ENCODE peak calls at places on chromosomes 5 and 9, in seven cellular contexts. One of them, this sample, is unnamed.

GRCh38 chr5:80068237-80068636 is 33.1 kb downstream of the THBS4 start:
- DNase-seq in activated T-helper 1 cell treated with anti-CD3 and anti-CD28 coated beads, Interleukin-12 subunit alpha, Interleukin-12 subunit beta, Interleukin-2, Interleukin-4 antibody, amounts not matched to agents 30 ng/mL and 10 ng/mL and 1 ng/mL, durations not matched to agents 14 hours and 24 hours and 36 hours: no peak
- DNase-seq in NCI-H1694: no peak
- DNase-seq in MV-4-11: no peak
- DNase-seq in adrenal gland: no peak
- DNase-seq in fibroblast of lung: no peak
- DNase-seq in Karpas-422: no peak
- DNase-seq in this sample: no peak

GRCh38 chr9:87601175-87601574 is 103.5 kb downstream of the DAPK1 start:
- DNase-seq in activated T-helper 1 cell treated with anti-CD3 and anti-CD28 coated beads, Interleukin-12 subunit alpha, Interleukin-12 subunit beta, Interleukin-2, Interleukin-4 antibody, amounts not matched to agents 30 ng/mL and 10 ng/mL and 1 ng/mL, durations not matched to agents 14 hours and 24 hours and 36 hours: no peak
- DNase-seq in MV-4-11: peak
- DNase-seq in fibroblast of lung: no peak
- DNase-seq in Karpas-422: no peak
- DNase-seq in adrenal gland: peak
- DNase-seq in NCI-H1694: no peak
- DNase-seq in this sample: no peak

GRCh38 chr5:147467973-147468508 is 41.8 kb downstream of the DPYSL3 start:
- DNase-seq in Karpas-422: no peak
- DNase-seq in fibroblast of lung: peak
- DNase-seq in MV-4-11: no peak
- DNase-seq in adrenal gland: no peak
- DNase-seq in activated T-helper 1 cell treated with anti-CD3 and anti-CD28 coated beads, Interleukin-12 subunit alpha, Interleukin-12 subunit beta, Interleukin-2, Interleukin-4 antibody, amounts not matched to agents 30 ng/mL and 10 ng/mL and 1 ng/mL, durations not matched to agents 14 hours and 24 hours and 36 hours: no peak
- DNase-seq in NCI-H1694: no peak
- DNase-seq in this sample: no peak

GRCh38 chr5:170430871-170431437 is 41.8 kb upstream of the KCNMB1 start:
- DNase-seq in fibroblast of lung: no peak
- DNase-seq in NCI-H1694: peak
- DNase-seq in adrenal gland: no peak
- DNase-seq in MV-4-11: no peak
- DNase-seq in Karpas-422: no peak
- DNase-seq in activated T-helper 1 cell treated with anti-CD3 and anti-CD28 coated beads, Interleukin-12 subunit alpha, Interleukin-12 subunit beta, Interleukin-2, Interleukin-4 antibody, amounts not matched to agents 30 ng/mL and 10 ng/mL and 1 ng/mL, durations not matched to agents 14 hours and 24 hours and 36 hours: no peak
- DNase-seq in this sample: no peak

GRCh38 chr9:3467593-3468219 is 58.1 kb downstream of the RFX3 start:
- DNase-seq in adrenal gland: peak
- DNase-seq in NCI-H1694: peak
- DNase-seq in activated T-helper 1 cell treated with anti-CD3 and anti-CD28 coated beads, Interleukin-12 subunit alpha, Interleukin-12 subunit beta, Interleukin-2, Interleukin-4 antibody, amounts not matched to agents 30 ng/mL and 10 ng/mL and 1 ng/mL, durations not matched to agents 14 hours and 24 hours and 36 hours: peak
- DNase-seq in fibroblast of lung: peak
- DNase-seq in Karpas-422: peak
- DNase-seq in MV-4-11: peak
- DNase-seq in this sample: peak

GRCh38 chr5:175202461-175203065 is 241.4 kb downstream of the DRD1 start:
- DNase-seq in adrenal gland: peak
- DNase-seq in fibroblast of lung: peak
- DNase-seq in activated T-helper 1 cell treated with anti-CD3 and anti-CD28 coated beads, Interleukin-12 subunit alpha, Interleukin-12 subunit beta, Interleukin-2, Interleukin-4 antibody, amounts not matched to agents 30 ng/mL and 10 ng/mL and 1 ng/mL, durations not matched to agents 14 hours and 24 hours and 36 hours: no peak
- DNase-seq in MV-4-11: no peak
- DNase-seq in Karpas-422: no peak
- DNase-seq in NCI-H1694: peak
- DNase-seq in this sample: peak

GRCh38 chr9:36450110-36450732 is 50.2 kb upstream of the RNF38 start:
- DNase-seq in fibroblast of lung: peak
- DNase-seq in adrenal gland: peak
- DNase-seq in activated T-helper 1 cell treated with anti-CD3 and anti-CD28 coated beads, Interleukin-12 subunit alpha, Interleukin-12 subunit beta, Interleukin-2, Interleukin-4 antibody, amounts not matched to agents 30 ng/mL and 10 ng/mL and 1 ng/mL, durations not matched to agents 14 hours and 24 hours and 36 hours: no peak
- DNase-seq in NCI-H1694: peak
- DNase-seq in Karpas-422: peak
- DNase-seq in MV-4-11: peak
- DNase-seq in this sample: peak

GRCh38 chr5:135448071-135448704 is 1.0 kb upstream of the DCANP1 start:
- DNase-seq in adrenal gland: no peak
- DNase-seq in activated T-helper 1 cell treated with anti-CD3 and anti-CD28 coated beads, Interleukin-12 subunit alpha, Interleukin-12 subunit beta, Interleukin-2, Interleukin-4 antibody, amounts not matched to agents 30 ng/mL and 10 ng/mL and 1 ng/mL, durations not matched to agents 14 hours and 24 hours and 36 hours: no peak
- DNase-seq in fibroblast of lung: no peak
- DNase-seq in NCI-H1694: no peak
- DNase-seq in MV-4-11: no peak
- DNase-seq in Karpas-422: no peak
- DNase-seq in this sample: no peak

GRCh38 chr9:123115146-123115913 is 81.9 kb downstream of the GPR21 start:
- DNase-seq in activated T-helper 1 cell treated with anti-CD3 and anti-CD28 coated beads, Interleukin-12 subunit alpha, Interleukin-12 subunit beta, Interleukin-2, Interleukin-4 antibody, amounts not matched to agents 30 ng/mL and 10 ng/mL and 1 ng/mL, durations not matched to agents 14 hours and 24 hours and 36 hours: no peak
- DNase-seq in MV-4-11: no peak
- DNase-seq in Karpas-422: no peak
- DNase-seq in adrenal gland: no peak
- DNase-seq in NCI-H1694: no peak
- DNase-seq in fibroblast of lung: no peak
- DNase-seq in this sample: no peak

GRCh38 chr9:107286057-107286456 is 3.0 kb downstream of the RAD23B start:
- DNase-seq in adrenal gland: no peak
- DNase-seq in activated T-helper 1 cell treated with anti-CD3 and anti-CD28 coated beads, Interleukin-12 subunit alpha, Interleukin-12 subunit beta, Interleukin-2, Interleukin-4 antibody, amounts not matched to agents 30 ng/mL and 10 ng/mL and 1 ng/mL, durations not matched to agents 14 hours and 24 hours and 36 hours: no peak
- DNase-seq in Karpas-422: no peak
- DNase-seq in MV-4-11: no peak
- DNase-seq in fibroblast of lung: peak
- DNase-seq in NCI-H1694: no peak
- DNase-seq in this sample: no peak

GRCh38 chr9:83062011-83062652 is 810 bp downstream of the RASEF start:
- DNase-seq in Karpas-422: peak
- DNase-seq in fibroblast of lung: peak
- DNase-seq in MV-4-11: no peak
- DNase-seq in adrenal gland: no peak
- DNase-seq in activated T-helper 1 cell treated with anti-CD3 and anti-CD28 coated beads, Interleukin-12 subunit alpha, Interleukin-12 subunit beta, Interleukin-2, Interleukin-4 antibody, amounts not matched to agents 30 ng/mL and 10 ng/mL and 1 ng/mL, durations not matched to agents 14 hours and 24 hours and 36 hours: no peak
- DNase-seq in NCI-H1694: peak
- DNase-seq in this sample: no peak

GRCh38 chr5:74575741-74576538 is 64.6 kb downstream of the ENC1 start:
- DNase-seq in fibroblast of lung: peak
- DNase-seq in MV-4-11: no peak
- DNase-seq in adrenal gland: no peak
- DNase-seq in activated T-helper 1 cell treated with anti-CD3 and anti-CD28 coated beads, Interleukin-12 subunit alpha, Interleukin-12 subunit beta, Interleukin-2, Interleukin-4 antibody, amounts not matched to agents 30 ng/mL and 10 ng/mL and 1 ng/mL, durations not matched to agents 14 hours and 24 hours and 36 hours: no peak
- DNase-seq in Karpas-422: no peak
- DNase-seq in NCI-H1694: no peak
- DNase-seq in this sample: peak

This sample was measured in SW480.